ENCODE peak calls at places on chromosomes 16 and 17, in eight cellular contexts. D is foreskin keratinocyte; Q is activated CD8-positive, alpha-beta T cell treated with anti-CD3 and anti-CD28 coated beads, Interleukin-2, amount 10 ng/mL, durations not matched to agents 7 days and 5 days; Y is activated CD4-positive, alpha-beta T cell treated with anti-CD3 and anti-CD28 coated beads, Interleukin-2, amount 50 U/mL, for 1 hour; L is left colon; C is mucosa of gallbladder; W is cerebellum; J is effector CD4-positive, alpha-beta T cell. I is an unnamed sample.

GRCh38 chr16:28981517-28981916 is 3.3 kb upstream of the LAT start:
- DNase-seq in Q (peak), L (no peak), C (no peak), W (no peak), D (no peak), J (no peak), Y (peak), I (peak)

GRCh38 chr17:80138856-80139426 is 8.0 kb downstream of the EIF4A3 start:
- DNase-seq in D (no peak), W (no peak), Y (no peak), C (no peak), L (peak), J (no peak), Q (no peak), I (no peak)

GRCh38 chr16:3256876-3257465 is 538 bp upstream of the MEFV start:
- DNase-seq in J (no peak), C (no peak), D (no peak), Y (no peak), L (no peak), W (no peak), Q (no peak), I (no peak)

GRCh38 chr17:56594528-56595418 is 1.3 kb downstream of the NOG start:
- DNase-seq in C (no peak), W (no peak), Y (peak), J (no peak), Q (peak), D (peak), L (no peak), I (no peak)

GRCh38 chr16:1206786-1207185 is 18.3 kb downstream of the TPSG1 start:
- DNase-seq in J (no peak), Y (peak), D (no peak), W (no peak), L (no peak), Q (no peak), C (no peak), I (no peak)

GRCh38 chr17:58969156-58969555 is 137.5 kb downstream of the TRIM37 start:
- DNase-seq in Y (no peak), C (no peak), W (no peak), D (no peak), J (no peak), Q (no peak), L (no peak), I (no peak)

GRCh38 chr17:17063546-17064122 is 21.4 kb downstream of the MPRIP start:
- DNase-seq in C (no peak), D (no peak), W (no peak), Q (no peak), L (peak), J (no peak), Y (no peak), I (no peak)

GRCh38 chr16:58413359-58413758 is 21.1 kb downstream of the GINS3 start:
- DNase-seq in D (no peak), J (no peak), Q (no peak), W (no peak), L (no peak), C (no peak), Y (no peak), I (no peak)

GRCh38 chr17:50708050-50709000 is 611 bp upstream of the ANKRD40 start:
- DNase-seq in Y (no peak), C (no peak), J (no peak), D (no peak), Q (peak), W (peak), L (no peak), I (no peak)

GRCh38 chr16:87747626-87748025 is 18.2 kb downstream of the KLHDC4 start:
- DNase-seq in Y (no peak), J (no peak), C (no peak), Q (no peak), D (no peak), W (no peak), L (no peak), I (no peak)

GRCh38 chr17:35023538-35023937 is 40.0 kb downstream of the RFFL start:
- DNase-seq in D (peak), Y (no peak), C (no peak), W (no peak), J (no peak), L (no peak), Q (no peak), I (no peak)

GRCh38 chr17:78534492-78535284 is 42.5 kb downstream of the DNAH17 start:
- DNase-seq in Q (no peak), L (no peak), W (no peak), C (no peak), D (no peak), Y (no peak), J (no peak), I (no peak)

GRCh38 chr17:66830451-66830850 is 4.5 kb upstream of the CACNG5 start:
- DNase-seq in C (no peak), J (no peak), W (no peak), Q (no peak), L (no peak), Y (no peak), D (no peak), I (no peak)

GRCh38 chr17:33580215-33580614 is 287.1 kb upstream of the ASIC2 start:
- DNase-seq in Q (no peak), J (no peak), L (no peak), Y (no peak), D (no peak), C (no peak), W (no peak), I (no peak)

GRCh38 chr16:66954097-66954659 is 6.9 kb upstream of the CES3 start:
- DNase-seq in L (peak), W (peak), Y (peak), D (peak), Q (peak), C (peak), J (peak), I (peak)

I was measured in 8988T.